ENCODE peak calls at places on chromosomes 12 and 14, in five cellular contexts. N is fibroblast of mammary gland, X is body of pancreas, H is ovary, Y is left ventricle myocardium inferior. K is an unnamed sample.

GRCh38 chr14:100694579-100695422 is 31.9 kb upstream of the DLK1 start:
- DNase-seq in X (no peak), N (no peak), Y (no peak), H (no peak), K (no peak)

GRCh38 chr12:34298176-34298970 is 276.1 kb downstream of the ALG10 start:
- DNase-seq in Y (no peak), H (no peak), X (no peak), N (no peak), K (peak; percentile 33)

GRCh38 chr12:57019983-57020719 is 3.8 kb upstream of the TAC3 start:
- DNase-seq in N (no peak), X (no peak), Y (no peak), H (no peak), K (no peak)

GRCh38 chr14:22848391-22849164 is 12.2 kb downstream of the MMP14 start:
- DNase-seq in X (no peak), H (peak; percentile 88), Y (peak; percentile 66), N (peak; percentile 98), K (no peak)

GRCh38 chr12:29667011-29667410 is 116.7 kb downstream of the TMTC1 start:
- DNase-seq in H (no peak), N (no peak), X (no peak), Y (no peak), K (no peak)

GRCh38 chr12:93397412-93397811 is 19.7 kb downstream of the NUDT4 start:
- DNase-seq in Y (no peak), H (no peak), X (no peak), N (no peak), K (no peak)

GRCh38 chr12:93358821-93359220 is 18.9 kb upstream of the NUDT4 start:
- DNase-seq in H (no peak), Y (no peak), N (no peak), X (no peak), K (no peak)

GRCh38 chr12:59425798-59426197 is 170.0 kb upstream of the SLC16A7 start:
- DNase-seq in X (no peak), N (peak; percentile 74), H (no peak), Y (no peak), K (no peak)

GRCh38 chr12:118059645-118060275 is 1.2 kb downstream of the WSB2 start:
- DNase-seq in Y (no peak), H (no peak), N (no peak), X (no peak), K (no peak)

GRCh38 chr12:106139422-106140141 is 828 bp upstream of the NUAK1 start:
- DNase-seq in Y (peak; percentile 79), N (peak; percentile 54), X (peak; percentile 86), H (peak; percentile 78), K (peak; percentile 68)

GRCh38 chr14:66643344-66643743 is 135.4 kb downstream of the GPHN start:
- DNase-seq in H (no peak), N (no peak), Y (no peak), X (no peak), K (no peak)

GRCh38 chr14:62146014-62146413 is 383.8 kb downstream of the SNAPC1 start:
- DNase-seq in N (no peak), H (no peak), X (no peak), Y (no peak), K (no peak)

GRCh38 chr14:89304972-89305703 is 111.9 kb downstream of the FOXN3 start:
- DNase-seq in Y (no peak), N (peak; percentile 83), X (no peak), H (peak; percentile 60), K (no peak)

GRCh38 chr14:93957751-93958566 is 18.4 kb downstream of the ASB2 start:
- DNase-seq in X (no peak), Y (no peak), N (no peak), H (no peak), K (no peak)

GRCh38 chr12:32483499-32483898 is 84.1 kb downstream of the FGD4 start:
- DNase-seq in X (no peak), N (no peak), Y (no peak), H (no peak), K (no peak)

GRCh38 chr12:27549801-27550652 is 26.0 kb downstream of the PPFIBP1 start:
- DNase-seq in X (peak; percentile 87), H (peak; percentile 96), Y (peak; percentile 83), N (peak; percentile 99), K (peak; percentile 87)

GRCh38 chr12:101670007-101670671 is 27.3 kb upstream of the CHPT1 start:
- DNase-seq in Y (no peak), H (peak; percentile 50), X (peak; percentile 59), N (peak; percentile 66), K (peak; percentile 58)

GRCh38 chr14:102507026-102507860 is 2.3 kb downstream of the ANKRD9 start:
- DNase-seq in H (no peak), Y (no peak), X (no peak), N (no peak), K (no peak)

GRCh38 chr14:21768116-21768874 is 94.7 kb upstream of the OR4E1 start:
- DNase-seq in X (no peak), N (peak; percentile 7), H (no peak), Y (no peak), K (no peak)

GRCh38 chr12:58575281-58575680 is 345.0 kb downstream of the LRIG3 start:
- DNase-seq in H (peak; percentile 21), Y (no peak), X (no peak), N (peak; percentile 93), K (no peak)

GRCh38 chr12:3097186-3097804 is 20.1 kb downstream of the TSPAN9 start:
- DNase-seq in N (no peak), X (peak; percentile 67), Y (peak; percentile 81), H (peak; percentile 86), K (no peak)

GRCh38 chr12:13772264-13772663 is 209.1 kb downstream of the GRIN2B start:
- DNase-seq in X (no peak), H (no peak), N (no peak), Y (no peak), K (no peak)

GRCh38 chr12:104619305-104619704 is 162.6 kb downstream of the CHST11 start:
- DNase-seq in X (no peak), Y (no peak), H (no peak), N (no peak), K (no peak)

GRCh38 chr12:51335931-51336330 is 10.5 kb downstream of the CELA1 start:
- DNase-seq in H (no peak), X (no peak), N (no peak), Y (no peak), K (no peak)

GRCh38 chr12:101945361-101946232 is 68.2 kb downstream of the DRAM1 start:
- DNase-seq in X (no peak), Y (no peak), N (peak; percentile 72), H (no peak), K (no peak)

GRCh38 chr12:108722992-108723766 is 8.1 kb downstream of the CORO1C start:
- DNase-seq in H (no peak), N (peak; percentile 96), X (no peak), Y (no peak), K (no peak)

GRCh38 chr12:102957339-102958050 is at the start of gene ASCL1:
- DNase-seq in H (no peak), N (peak; percentile 22), Y (no peak), X (no peak), K (no peak)

GRCh38 chr12:40183745-40184144 is 41.1 kb upstream of the LRRK2 start:
- DNase-seq in Y (no peak), N (no peak), H (no peak), X (no peak), K (no peak)

GRCh38 chr12:104756901-104757300 is 201.2 kb downstream of the SLC41A2 start:
- DNase-seq in N (no peak), H (no peak), X (no peak), Y (no peak), K (no peak)

GRCh38 chr12:49930515-49931288 is 19.8 kb upstream of the AQP2 start:
- DNase-seq in Y (no peak), N (peak; percentile 82), H (no peak), X (no peak), K (no peak)

GRCh38 chr12:114248527-114248926 is 157.4 kb downstream of the TBX5 start:
- DNase-seq in H (no peak), N (no peak), Y (no peak), X (no peak), K (no peak)

GRCh38 chr14:68598621-68599447 is 194.0 kb downstream of the ZFP36L1 start:
- DNase-seq in N (peak; percentile 95), Y (peak; percentile 71), H (peak; percentile 76), X (peak; percentile 74), K (peak; percentile 84)

GRCh38 chr14:99278836-99279235 is 6.8 kb upstream of the BCL11B start:
- DNase-seq in X (no peak), N (no peak), Y (no peak), H (no peak), K (no peak)

GRCh38 chr12:52019123-52019770 is 12.5 kb downstream of the TAMALIN start:
- DNase-seq in H (no peak), N (no peak), X (peak; percentile 63), Y (no peak), K (no peak)

DNA sequence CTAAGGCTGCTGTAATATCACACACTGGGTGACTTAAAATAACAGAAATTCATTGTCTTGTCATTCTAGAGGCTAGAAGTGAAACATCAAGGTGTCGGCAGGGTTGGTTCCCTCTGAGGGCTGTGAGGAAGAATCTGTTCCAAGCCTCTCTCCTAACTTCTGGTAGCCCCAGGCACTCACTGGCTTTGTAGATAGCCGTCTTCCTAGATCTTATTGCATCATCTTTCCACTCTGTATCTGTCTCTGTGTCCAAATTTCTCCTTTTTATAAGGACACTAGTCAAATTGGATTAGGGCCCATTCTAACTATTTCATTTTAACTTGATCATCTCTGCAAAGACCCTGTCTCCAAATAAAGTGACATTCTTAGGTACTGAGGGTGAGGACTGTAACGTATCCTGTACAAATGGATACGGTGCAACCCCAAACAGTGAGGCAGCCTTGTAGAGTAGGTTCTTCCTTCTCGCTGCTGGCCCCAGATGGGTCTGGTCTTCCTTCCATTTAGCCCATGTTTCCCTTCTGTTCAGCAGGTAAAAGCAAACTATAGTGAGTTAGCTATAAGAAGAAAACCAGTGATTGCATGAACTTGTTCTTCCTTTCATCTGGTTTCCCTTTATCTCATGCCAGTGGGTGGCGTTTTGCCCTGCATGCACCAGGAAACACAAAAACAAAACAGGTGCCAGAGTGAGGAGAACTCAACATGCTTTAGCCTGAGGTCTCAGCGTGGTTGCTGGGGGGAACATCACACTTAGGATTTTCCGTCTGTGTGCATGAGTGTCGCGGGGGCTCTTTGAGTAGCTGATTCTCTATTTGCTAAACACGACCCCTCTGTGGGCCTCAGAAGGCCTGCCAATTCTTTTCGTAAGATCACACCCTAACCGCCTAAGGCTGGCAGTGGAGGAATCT is 19.5 kb downstream of the TTC9 start:
- DNase-seq in X (peak; percentile 22), N (no peak), H (no peak), Y (no peak), K (no peak)
- H3K4me3 ChIP-seq in X (no peak overlapping the region), N (no peak overlapping the region), H (no peak overlapping the region), Y (no peak overlapping the region), K (no peak overlapping the region)

DNA sequence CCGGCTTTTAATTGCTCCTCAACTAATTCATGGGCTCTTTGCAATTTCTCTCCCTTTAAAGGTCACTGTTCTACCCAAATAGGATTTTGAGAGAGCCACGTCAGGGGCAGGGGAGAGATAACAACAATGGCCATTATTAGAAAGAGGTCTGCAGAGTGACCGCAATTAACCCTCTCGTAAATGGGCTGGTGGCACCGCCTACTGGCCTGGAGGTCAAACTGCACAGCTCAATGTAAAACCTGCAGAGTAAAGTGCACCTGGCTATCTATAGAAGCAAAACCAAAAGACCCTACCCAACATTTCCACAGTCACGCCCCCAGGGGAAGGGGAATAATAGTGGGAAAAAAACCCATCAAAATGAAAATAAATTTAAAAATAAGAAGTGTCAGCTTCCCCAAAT is 21.6 kb upstream of the CLEC4E start:
- DNase-seq in H (no peak), X (no peak), N (peak; percentile 11), Y (no peak), K (no peak)
- TF ChIP-seq CTCF in H (no peak), X (no peak), N (peak; percentile 36), Y (no peak), K (peak; percentile 46)

GRCh38 chr14:73782623-73783022 is 68.4 kb upstream of the PNMA1 start:
- DNase-seq in H (no peak), N (no peak), X (no peak), Y (no peak), K (no peak)
- H3K4me3 ChIP-seq in H (no peak overlapping the region), N (no peak overlapping the region), X (no peak overlapping the region), Y (no peak overlapping the region), K (no peak overlapping the region)

GRCh38 chr14:60656755-60657608 is 7.7 kb upstream of the SIX1 start:
- DNase-seq in X (peak; percentile 50), N (peak; percentile 69), Y (no peak), H (peak; percentile 49), K (peak; percentile 75)
- TF ChIP-seq CTCF in X (peak; percentile 41), N (peak; percentile 31), Y (peak; percentile 54), H (no peak), K (peak; percentile 21)